ENCODE peak calls at places on chromosomes 7 and 10, in four cellular contexts. G, B, F and T are unnamed samples.

GRCh38 chr10:110919349-110919931 is at the start of gene SHOC2:
- DNase-seq in G (no peak), B (peak), F (peak), T (no peak)

GRCh38 chr7:103690576-103690975 is 244.6 kb upstream of the SLC26A5 start:
- DNase-seq in G (no peak), B (no peak), F (no peak), T (no peak)

GRCh38 chr7:123367508-123368122 is 166.8 kb downstream of the IQUB start:
- DNase-seq in G (peak), B (no peak), F (peak), T (peak)

GRCh38 chr10:59134302-59134701 is 42.1 kb upstream of the PHYHIPL start:
- DNase-seq in G (no peak), B (no peak), F (no peak), T (no peak)

GRCh38 chr10:3502606-3503005 is 282.4 kb downstream of the KLF6 start:
- DNase-seq in G (no peak), B (no peak), F (no peak), T (no peak)

GRCh38 chr10:97180367-97180763 is 5.4 kb downstream of the SLIT1 start:
- DNase-seq in G (no peak), B (no peak), F (no peak), T (no peak)

GRCh38 chr7:78146546-78146945 is 348.0 kb downstream of the PHTF2 start:
- DNase-seq in G (no peak), B (no peak), F (no peak), T (no peak)

GRCh38 chr7:157509226-157509625 is 172.4 kb downstream of the DNAJB6 start:
- DNase-seq in G (no peak), B (no peak), F (no peak), T (no peak)

GRCh38 chr10:59808896-59809643 is 55.8 kb upstream of the MRLN start:
- DNase-seq in G (peak), B (peak), F (peak), T (peak)

GRCh38 chr10:108374991-108375390 is 1210.5 kb upstream of the SORCS1 start:
- DNase-seq in G (no peak), B (no peak), F (no peak), T (no peak)

GRCh38 chr7:100588438-100588837 is 2.3 kb downstream of the FBXO24 start:
- DNase-seq in G (no peak), B (no peak), F (peak), T (peak)

GRCh38 chr7:102814025-102814471 is 65.2 kb downstream of the FAM185A start:
- DNase-seq in G (peak), B (no peak), F (no peak), T (peak)

GRCh38 chr10:33335550-33335799 is 1.0 kb upstream of the NRP1 start:
- DNase-seq in G (no peak), B (peak), F (no peak), T (no peak)

GRCh38 chr10:15209827-15210509 is 41.5 kb upstream of the NMT2 start:
- DNase-seq in G (peak), B (peak), F (peak), T (peak)

GRCh38 chr10:11058965-11059364 is 41.3 kb downstream of the CELF2 start:
- DNase-seq in G (peak), B (no peak), F (no peak), T (peak)

GRCh38 chr10:78185693-78186055 is 152.0 kb downstream of the RPS24 start:
- DNase-seq in G (peak), B (peak), F (no peak), T (no peak)

GRCh38 chr7:759569-759968 is 32.5 kb upstream of the PRKAR1B start:
- DNase-seq in G (no peak), B (no peak), F (no peak), T (no peak)

GRCh38 chr7:87140271-87140748 is 11.9 kb upstream of the DMTF1 start:
- DNase-seq in G (no peak), B (no peak), F (no peak), T (no peak)

GRCh38 chr7:151250181-151251095 is 1.9 kb upstream of the SMARCD3 start:
- DNase-seq in G (no peak), B (no peak), F (no peak), T (no peak)

GRCh38 chr7:139995034-139995915 is 67.5 kb downstream of the PARP12 start:
- DNase-seq in G (peak), B (peak), F (no peak), T (peak)

GRCh38 chr7:116025098-116025809 is 5.3 kb downstream of the TFEC start:
- DNase-seq in G (peak), B (no peak), F (no peak), T (peak)

GRCh38 chr10:79052311-79053080 is 16.3 kb upstream of the ZMIZ1 start:
- DNase-seq in G (no peak), B (peak), F (peak), T (no peak)

GRCh38 chr10:285216-285967 is 150.1 kb downstream of the ZMYND11 start:
- DNase-seq in G (no peak), B (no peak), F (no peak), T (no peak)

GRCh38 chr10:114102253-114102652 is 58.6 kb downstream of the ADRB1 start:
- DNase-seq in G (no peak), B (no peak), F (no peak), T (no peak)

GRCh38 chr7:3695602-3696001 is 394.6 kb downstream of the SDK1 start:
- DNase-seq in G (no peak), B (no peak), F (peak), T (peak)
- TF ChIP-seq CTCF in G (no peak), B (peak), F (peak), T (peak)

DNA sequence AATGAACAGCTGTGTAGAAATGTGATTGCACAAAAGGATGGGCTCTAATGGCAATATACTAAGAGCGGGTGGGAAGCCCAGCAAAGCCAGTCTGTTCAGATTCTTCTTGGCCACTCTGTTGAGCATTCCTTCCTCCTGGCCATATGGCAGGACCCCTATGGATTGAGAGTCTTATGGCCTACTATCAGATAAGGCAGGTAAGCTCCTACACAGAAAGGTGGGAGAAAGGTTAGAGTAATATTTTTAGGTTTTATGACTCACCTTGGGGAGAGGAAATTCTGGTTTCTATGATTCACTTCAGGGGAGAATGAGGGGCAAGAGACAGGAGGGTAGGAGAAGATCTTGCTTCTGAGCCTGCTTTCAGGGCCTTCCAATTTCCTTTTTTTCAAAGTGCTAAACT is 15.1 kb upstream of the AKR1B10 start:
- DNase-seq in G (no peak), B (no peak), F (no peak), T (no peak)
- H3K4me3 ChIP-seq in G (no peak), B (no peak), F (no peak), T (no peak)

DNA sequence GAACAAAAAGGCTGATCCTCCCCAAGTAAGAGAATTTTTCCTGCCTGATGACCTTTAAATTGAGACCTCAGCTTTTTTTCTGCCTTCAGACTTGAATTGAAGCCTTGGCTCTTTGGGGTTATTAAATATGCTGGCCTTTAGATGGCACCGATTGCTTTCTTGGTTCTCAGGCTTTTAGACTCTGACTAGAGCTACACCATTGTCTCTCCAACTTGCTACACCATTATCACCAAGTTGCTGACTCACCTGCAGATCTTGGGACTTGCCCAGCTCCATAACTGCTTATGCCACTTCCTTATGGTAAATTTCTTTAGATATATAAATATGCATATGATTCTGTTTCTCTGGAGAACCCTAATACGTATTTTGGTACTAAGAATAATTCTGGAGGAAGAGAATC is 3.1 kb upstream of the ABCA13 start:
- DNase-seq in G (peak), B (no peak), F (peak), T (peak)
- TF ChIP-seq CTCF in G (peak), B (no peak), F (peak), T (no peak)

DNA sequence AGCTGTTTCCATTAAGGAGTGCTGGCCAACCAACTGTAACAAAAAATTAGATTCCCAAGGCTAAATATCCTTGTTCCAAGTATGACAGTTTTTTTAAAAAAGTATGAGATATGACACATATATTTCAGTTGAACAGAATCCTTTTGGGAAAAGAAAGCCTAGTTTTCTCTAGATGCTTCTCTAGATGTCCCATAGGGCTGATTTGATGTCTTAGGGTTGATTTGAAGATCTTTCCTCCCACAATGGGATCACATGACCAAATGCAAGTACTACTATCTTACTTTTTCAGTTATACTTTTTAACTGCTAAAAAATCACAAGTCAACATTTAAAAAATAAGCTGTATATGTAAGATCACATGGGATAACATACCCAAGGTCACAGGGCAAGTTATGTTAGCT is 3.7 kb downstream of the NAMPT start:
- DNase-seq in G (no peak), B (no peak), F (no peak), T (no peak)
- H3K4me3 ChIP-seq in G (no peak), B (no peak), F (no peak), T (no peak)

GRCh38 chr7:155136619-155137243 is 66.6 kb downstream of the HTR5A start:
- DNase-seq in G (no peak), B (no peak), F (no peak), T (no peak)
- TF ChIP-seq CTCF in G (no peak), B (no peak), F (no peak), T (no peak)

DNA sequence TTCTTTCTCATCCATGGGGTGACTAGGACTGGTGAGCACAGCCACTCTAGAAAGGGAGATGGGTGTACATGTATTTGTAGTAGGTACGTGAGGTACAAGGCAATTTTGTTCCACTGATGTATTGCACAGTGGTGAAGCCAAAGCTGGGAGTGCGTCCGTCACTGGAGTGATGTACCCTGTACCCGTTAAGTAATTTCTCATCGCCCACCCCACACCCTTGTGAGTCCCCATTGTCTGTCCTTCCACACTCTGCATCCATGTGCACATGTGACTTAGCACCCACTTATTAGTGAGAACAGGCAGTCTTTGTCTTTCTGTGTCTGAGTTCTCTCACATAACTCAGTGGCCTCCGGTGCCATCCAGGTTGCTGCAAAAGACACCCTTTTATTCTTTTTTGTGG is 658.3 kb downstream of the SDK1 start:
- DNase-seq in G (no peak), B (no peak), F (no peak), T (no peak)
- H3K4me3 ChIP-seq in G (no peak), B (no peak), F (no peak), T (no peak)

GRCh38 chr7:98236366-98237185 is 15.5 kb downstream of the TECPR1 start:
- DNase-seq in G (no peak), B (no peak), F (no peak), T (no peak)

GRCh38 chr7:98233241-98234070 is 18.6 kb downstream of the TECPR1 start:
- DNase-seq in G (no peak), B (no peak), F (no peak), T (no peak)

GRCh38 chr7:98232799-98233198 is 19.2 kb downstream of the TECPR1 start:
- DNase-seq in G (no peak), B (no peak), F (no peak), T (no peak)

GRCh38 chr7:98235901-98236300 is 16.1 kb downstream of the TECPR1 start:
- DNase-seq in G (no peak), B (no peak), F (no peak), T (no peak)

DNA sequence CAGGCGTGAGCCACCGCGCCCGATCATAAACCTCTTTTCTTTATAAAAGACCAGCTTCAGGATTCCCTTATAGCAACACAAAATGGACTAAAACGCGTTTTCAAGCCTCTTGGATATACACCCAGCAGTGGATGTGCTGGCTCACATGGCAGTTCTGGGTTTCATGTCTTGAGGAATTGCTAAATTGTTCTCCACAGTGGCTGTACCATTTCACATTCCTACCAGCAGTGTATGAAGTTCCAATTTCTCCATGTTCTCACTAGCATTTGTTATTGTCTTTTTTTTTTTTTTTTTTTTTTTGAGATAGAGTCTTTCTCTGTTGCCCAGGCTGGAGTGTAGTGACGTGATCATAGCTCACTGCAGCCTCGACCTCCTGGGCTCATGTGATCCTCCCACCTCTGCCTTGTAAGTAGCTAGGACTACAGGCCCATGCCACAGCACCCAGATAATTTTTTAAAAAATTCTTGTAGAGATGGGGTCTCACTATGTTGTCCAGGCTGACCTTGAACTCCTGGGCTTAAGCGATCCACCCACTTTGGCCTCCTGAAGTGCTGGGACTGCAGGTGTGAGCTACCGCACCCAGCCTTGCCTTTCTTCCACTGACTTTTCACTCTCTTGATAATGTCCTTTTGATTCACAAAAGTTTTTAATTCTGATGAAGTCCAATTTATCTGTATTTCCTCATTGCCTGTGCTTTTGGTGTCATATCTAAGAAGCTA is 17.4 kb downstream of the TECPR1 start:
- DNase-seq in G (peak), B (no peak), F (no peak), T (no peak)
- TF ChIP-seq CTCF in G (peak), B (no peak), F (no peak), T (peak)

DNA sequence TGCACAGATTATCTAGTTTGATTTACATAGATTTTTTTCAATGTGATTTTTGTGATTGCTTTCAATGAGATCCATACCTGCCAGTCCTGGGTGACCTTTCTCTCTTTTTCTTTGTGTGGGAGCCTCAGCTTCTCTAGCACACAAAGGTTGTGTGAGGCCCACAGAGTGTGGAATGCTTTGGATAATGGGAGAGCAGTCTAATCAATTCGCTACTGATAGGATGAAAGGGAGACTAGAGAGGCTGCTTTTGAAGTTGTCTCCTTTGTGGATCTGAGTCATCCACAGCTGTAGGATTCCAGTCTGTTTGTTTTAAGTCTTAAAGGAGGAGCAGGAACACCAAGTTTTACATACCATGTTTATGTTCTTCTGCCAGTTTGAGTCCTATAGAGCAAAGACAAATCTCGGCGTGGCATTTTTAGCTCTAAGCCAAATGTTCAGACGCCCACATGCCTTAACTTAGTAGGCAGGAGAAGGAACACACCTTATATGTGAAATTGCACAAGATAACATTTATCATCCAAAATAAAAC is 330.0 kb downstream of the ARL4A start:
- DNase-seq in G (peak), B (no peak), F (no peak), T (peak)
- H3K4me3 ChIP-seq in G (no peak), B (no peak), F (no peak), T (no peak)

GRCh38 chr7:2758673-2759603 is 70.9 kb downstream of the AMZ1 start:
- DNase-seq in G (no peak), B (no peak), F (no peak), T (no peak)

GRCh38 chr7:2760098-2760889 is 72.3 kb downstream of the AMZ1 start:
- DNase-seq in G (peak), B (peak), F (peak), T (peak)

GRCh38 chr7:2761801-2762497 is 73.9 kb downstream of the AMZ1 start:
- DNase-seq in G (no peak), B (no peak), F (no peak), T (no peak)

GRCh38 chr7:2759736-2760097 is 71.7 kb downstream of the AMZ1 start:
- DNase-seq in G (no peak), B (no peak), F (no peak), T (no peak)

GRCh38 chr7:2761131-2761624 is 73.2 kb downstream of the AMZ1 start:
- DNase-seq in G (no peak), B (no peak), F (no peak), T (peak)
- TF ChIP-seq CTCF in G (no peak), B (no peak), F (no peak), T (no peak)